ENCODE peak calls at places on chromosomes 13 and 19, in seven cellular contexts. L, G, S, X, P, F and K are unnamed samples.

GRCh38 chr19:2631213-2631821 is 71.2 kb downstream of the GNG7 start:
- DNase-seq in X (no peak), S (no peak), F (no peak), G (peak; percentile 75), L (no peak), P (no peak), K (peak; percentile 95)

GRCh38 chr19:6376512-6377193 is 920 bp upstream of the PSPN start:
- DNase-seq in S (no peak), L (no peak), G (no peak), F (no peak), P (no peak), X (no peak), K (no peak)

GRCh38 chr19:55210120-55210493 is 806 bp upstream of the PTPRH start:
- DNase-seq in L (no peak), P (no peak), X (no peak), F (no peak), G (no peak), S (no peak), K (peak; percentile 83)

GRCh38 chr19:41431426-41432386 is 4.5 kb upstream of the B3GNT8 start:
- DNase-seq in X (no peak), S (no peak), P (no peak), G (peak; percentile 57), L (peak; percentile 61), F (peak; percentile 56), K (no peak)

GRCh38 chr13:111924676-111925075 is 142.3 kb upstream of the SOX1 start:
- DNase-seq in S (no peak), G (no peak), P (no peak), L (no peak), F (no peak), X (no peak), K (no peak)

GRCh38 chr19:40464059-40465024 is 1.2 kb downstream of the BLVRB start:
- DNase-seq in P (peak; percentile 88), L (peak; percentile 79), G (peak; percentile 88), X (peak; percentile 43), S (peak; percentile 86), F (peak; percentile 88), K (peak; percentile 80)

GRCh38 chr19:41994994-41995958 is 1.2 kb upstream of the ATP1A3 start:
- DNase-seq in P (no peak), S (no peak), F (no peak), X (no peak), G (no peak), L (no peak), K (no peak)

GRCh38 chr13:39684531-39685137 is 29.2 kb downstream of the COG6 start:
- DNase-seq in L (peak; percentile 5), F (peak; percentile 71), G (no peak), P (no peak), S (no peak), X (no peak), K (peak; percentile 36)

GRCh38 chr13:51801631-51802099 is 2.3 kb downstream of the DHRS12 start:
- DNase-seq in G (peak; percentile 90), S (no peak), P (no peak), F (peak; percentile 27), L (peak; percentile 91), X (no peak), K (no peak)

GRCh38 chr13:106619688-106620555 is 52.0 kb upstream of the ARGLU1 start:
- DNase-seq in P (peak; percentile 25), G (no peak), F (peak; percentile 74), L (peak; percentile 81), S (peak; percentile 10), X (peak; percentile 57), K (peak; percentile 54)

GRCh38 chr19:3783660-3784584 is 2.3 kb downstream of the MATK start:
- DNase-seq in G (no peak), F (no peak), S (peak; percentile 58), P (peak; percentile 58), X (no peak), L (no peak), K (peak; percentile 35)

GRCh38 chr19:42396248-42396541 is 6.1 kb upstream of the CNFN start:
- DNase-seq in S (no peak), P (no peak), X (no peak), G (no peak), F (peak; percentile 56), L (no peak), K (peak; percentile 29)

GRCh38 chr13:89784161-89784809 is 1563.2 kb upstream of the MIR17HG start:
- DNase-seq in L (no peak), G (no peak), X (no peak), P (no peak), S (no peak), F (no peak), K (no peak)

GRCh38 chr13:72726721-72727416 is 560 bp downstream of the MZT1 start:
- DNase-seq in G (peak; percentile 71), F (peak; percentile 28), S (peak; percentile 55), L (peak; percentile 10), X (peak; percentile 55), P (peak; percentile 58), K (peak; percentile 42)

GRCh38 chr19:39426170-39426569 is 9.6 kb downstream of the RPS16 start:
- DNase-seq in L (no peak), G (no peak), S (no peak), X (no peak), P (no peak), F (peak; percentile 79), K (no peak)

GRCh38 chr13:79522583-79522982 is 41.6 kb downstream of the NDFIP2 start:
- DNase-seq in L (no peak), G (no peak), F (no peak), S (peak; percentile 14), P (peak; percentile 20), X (no peak), K (peak; percentile 78)

GRCh38 chr13:106117035-106117434 is 418.4 kb downstream of the EFNB2 start:
- DNase-seq in P (no peak), F (no peak), L (no peak), S (no peak), X (no peak), G (no peak), K (no peak)

GRCh38 chr13:114118763-114119123 is 13.7 kb downstream of the RASA3 start:
- DNase-seq in S (no peak), L (no peak), X (no peak), P (no peak), F (no peak), G (no peak), K (no peak)

GRCh38 chr19:45996933-45997332 is 1.7 kb downstream of the CCDC61 start:
- DNase-seq in F (no peak), S (no peak), G (no peak), L (no peak), X (no peak), P (no peak), K (no peak)

GRCh38 chr19:5949792-5950305 is 28.1 kb downstream of the RANBP3 start:
- DNase-seq in P (peak; percentile 78), S (peak; percentile 30), F (no peak), L (no peak), X (peak; percentile 90), G (peak; percentile 86), K (peak; percentile 66)

GRCh38 chr19:53947624-53948023 is 15.1 kb upstream of the CACNG8 start:
- DNase-seq in L (no peak), X (no peak), G (no peak), F (peak; percentile 53), S (no peak), P (no peak), K (no peak)

GRCh38 chr19:1104452-1105216 is 840 bp downstream of the GPX4 start:
- DNase-seq in G (peak; percentile 88), F (peak; percentile 50), S (peak; percentile 81), X (peak; percentile 64), P (peak; percentile 68), L (peak; percentile 70), K (peak; percentile 88)

GRCh38 chr13:44432595-44432994 is 59.0 kb downstream of the SERP2 start:
- DNase-seq in P (no peak), X (no peak), S (no peak), F (no peak), L (no peak), G (no peak), K (no peak)

GRCh38 chr13:29852464-29853054 is 2.1 kb upstream of the UBL3 start:
- DNase-seq in G (no peak), S (no peak), X (no peak), L (no peak), P (no peak), F (no peak), K (no peak)

GRCh38 chr13:91292630-91293221 is 54.8 kb upstream of the MIR17HG start:
- DNase-seq in F (no peak), P (no peak), S (no peak), G (no peak), L (no peak), X (no peak), K (no peak)

GRCh38 chr13:113820813-113821651 is 42.8 kb downstream of the GAS6 start:
- DNase-seq in L (peak; percentile 91), G (no peak), S (no peak), P (no peak), X (peak; percentile 57), F (peak; percentile 77), K (no peak)

GRCh38 chr13:80011448-80012212 is 329.3 kb downstream of the SPRY2 start:
- DNase-seq in X (no peak), L (peak; percentile 47), P (no peak), F (no peak), S (no peak), G (no peak), K (no peak)

GRCh38 chr19:3699741-3700241 is 477 bp downstream of the PIP5K1C start:
- DNase-seq in P (no peak), L (no peak), F (no peak), G (no peak), X (no peak), S (no peak), K (no peak)

GRCh38 chr19:16373539-16373938 is 48.9 kb downstream of the KLF2 start:
- DNase-seq in G (no peak), P (no peak), F (no peak), L (no peak), X (no peak), S (no peak), K (no peak)

GRCh38 chr13:75432045-75432444 is 49.9 kb downstream of the TBC1D4 start:
- DNase-seq in P (no peak), S (no peak), G (no peak), L (no peak), X (no peak), F (peak; percentile 90), K (no peak)

GRCh38 chr19:5238700-5239099 is 101.9 kb downstream of the PTPRS start:
- DNase-seq in G (peak; percentile 22), X (no peak), F (no peak), P (no peak), L (no peak), S (no peak), K (no peak)

GRCh38 chr13:58594978-58595600 is 963.5 kb downstream of the PCDH17 start:
- DNase-seq in L (no peak), S (no peak), G (no peak), X (no peak), F (no peak), P (no peak), K (no peak)

GRCh38 chr19:56245062-56245740 is 27.3 kb upstream of the EDDM13 start:
- DNase-seq in G (no peak), S (no peak), F (no peak), L (no peak), X (no peak), P (no peak), K (no peak)

GRCh38 chr13:45823583-45823982 is 28.0 kb downstream of the SIAH3 start:
- DNase-seq in S (no peak), G (no peak), X (no peak), F (no peak), P (no peak), L (no peak), K (peak; percentile 41)